ENCODE peak calls at places on chromosomes 5 and 9, in four cellular contexts. M is cardiac fibroblast, I is hepatic stellate cell, Y is Calu3. Q is an unnamed sample.
A peak's percentile ranks its signal among the peaks of the same experiment; 100 is the strongest.

GRCh38 chr9:106745457-106745856 is 117.5 kb upstream of the ZNF462 start:
- DNase-seq in M (peak; percentile 39), I (no peak), Y (no peak), Q (peak; percentile 68)

GRCh38 chr5:6788956-6789649 is 75.9 kb downstream of the TENT4A start:
- DNase-seq in M (no peak), I (no peak), Y (no peak), Q (no peak)

GRCh38 chr5:5483350-5483749 is 60.9 kb downstream of the ICE1 start:
- DNase-seq in M (no peak), I (no peak), Y (no peak), Q (no peak)

GRCh38 chr9:4038182-4038723 is 261.6 kb downstream of the GLIS3 start:
- DNase-seq in M (peak; percentile 19), I (no peak), Y (no peak), Q (no peak)

GRCh38 chr9:80649001-80649420 is 1040.3 kb downstream of the TLE1 start:
- DNase-seq in M (peak; percentile 82), I (peak; percentile 32), Y (no peak), Q (peak; percentile 93)

GRCh38 chr5:1065891-1066650 is 45.8 kb downstream of the SLC12A7 start:
- DNase-seq in M (no peak), I (no peak), Y (no peak), Q (no peak)

GRCh38 chr5:103510851-103511553 is 51.6 kb downstream of the NUDT12 start:
- DNase-seq in M (peak; percentile 65), I (no peak), Y (no peak), Q (no peak)

GRCh38 chr5:11182441-11183080 is 421.5 kb upstream of the DAP start:
- DNase-seq in M (peak; percentile 56), I (peak; percentile 25), Y (peak; percentile 56), Q (no peak)

GRCh38 chr5:67100301-67100700 is 96.3 kb downstream of the CD180 start:
- DNase-seq in M (no peak), I (no peak), Y (no peak), Q (no peak)

GRCh38 chr9:125807065-125807464 is 59.9 kb downstream of the PBX3 start:
- DNase-seq in M (peak; percentile 84), I (peak; percentile 6), Y (no peak), Q (no peak)

GRCh38 chr9:133286523-133286922 is 11.5 kb upstream of the ABO start:
- DNase-seq in M (peak; percentile 28), I (no peak), Y (no peak), Q (no peak)

GRCh38 chr9:3261484-3261883 is 264.3 kb downstream of the RFX3 start:
- DNase-seq in M (peak; percentile 31), I (no peak), Y (no peak), Q (no peak)

GRCh38 chr9:4839470-4839912 is 46.7 kb downstream of the RCL1 start:
- DNase-seq in M (peak; percentile 69), I (no peak), Y (no peak), Q (no peak)

GRCh38 chr9:37311938-37312730 is 110.4 kb upstream of the GRHPR start:
- DNase-seq in M (peak; percentile 94), I (peak; percentile 24), Y (no peak), Q (peak; percentile 69)

GRCh38 chr5:56910123-56910951 is 941 bp downstream of the SETD9 start:
- DNase-seq in M (no peak), I (peak; percentile 37), Y (peak; percentile 43), Q (no peak)

GRCh38 chr5:125232779-125233230 is 486.4 kb upstream of the ZNF608 start:
- DNase-seq in M (peak; percentile 79), I (no peak), Y (no peak), Q (no peak)

GRCh38 chr9:91197232-91198181 is 164.2 kb downstream of the AUH start:
- DNase-seq in M (peak; percentile 97), I (peak; percentile 67), Y (peak; percentile 74), Q (peak; percentile 85)

GRCh38 chr5:171464829-171465228 is 45.4 kb downstream of the FGF18 start:
- DNase-seq in M (no peak), I (no peak), Y (no peak), Q (no peak)